ENCODE peak calls at places on chromosome 3, in four cellular contexts. One of them, this sample, is unnamed.

GRCh38 chr3:193560870-193561269 is 6.2 kb upstream of the ATP13A4 start:
- DNase-seq in H4: no peak
- DNase-seq in heart left ventricle: peak
- DNase-seq in astrocyte of the spinal cord: no peak
- DNase-seq in this sample: peak

GRCh38 chr3:112582242-112582874 is 20.5 kb downstream of the SLC35A5 start:
- DNase-seq in H4: peak
- DNase-seq in heart left ventricle: no peak
- DNase-seq in astrocyte of the spinal cord: peak
- DNase-seq in this sample: peak

GRCh38 chr3:127079211-127079610 is 96.3 kb downstream of the PLXNA1 start:
- DNase-seq in H4: no peak
- DNase-seq in heart left ventricle: no peak
- DNase-seq in astrocyte of the spinal cord: no peak
- DNase-seq in this sample: no peak

GRCh38 chr3:8954938-8955763 is 8.1 kb downstream of the RAD18 start:
- DNase-seq in H4: no peak
- DNase-seq in heart left ventricle: no peak
- DNase-seq in astrocyte of the spinal cord: peak
- DNase-seq in this sample: no peak

GRCh38 chr3:194140520-194141414 is 4.8 kb downstream of the HES1 start:
- DNase-seq in H4: peak
- DNase-seq in heart left ventricle: peak
- DNase-seq in astrocyte of the spinal cord: peak
- DNase-seq in this sample: peak

GRCh38 chr3:122572940-122573412 is 4.5 kb upstream of the PARP15 start:
- DNase-seq in H4: peak
- DNase-seq in heart left ventricle: no peak
- DNase-seq in astrocyte of the spinal cord: peak
- DNase-seq in this sample: no peak

GRCh38 chr3:178236555-178237277 is 299.5 kb upstream of the KCNMB2 start:
- DNase-seq in H4: no peak
- DNase-seq in heart left ventricle: no peak
- DNase-seq in astrocyte of the spinal cord: peak
- DNase-seq in this sample: no peak

GRCh38 chr3:85576091-85576690 is 617.4 kb downstream of the CADM2 start:
- DNase-seq in H4: peak
- DNase-seq in heart left ventricle: peak
- DNase-seq in astrocyte of the spinal cord: peak
- DNase-seq in this sample: no peak

GRCh38 chr3:157442729-157443128 is 6.1 kb downstream of the PTX3 start:
- DNase-seq in H4: no peak
- DNase-seq in heart left ventricle: no peak
- DNase-seq in astrocyte of the spinal cord: no peak
- DNase-seq in this sample: no peak

GRCh38 chr3:58572634-58573230 is 4.5 kb downstream of the FAM107A start:
- DNase-seq in H4: no peak
- DNase-seq in heart left ventricle: no peak
- DNase-seq in astrocyte of the spinal cord: no peak
- DNase-seq in this sample: no peak

GRCh38 chr3:121654493-121655385 is 6.0 kb downstream of the HCLS1 start:
- DNase-seq in H4: no peak
- DNase-seq in heart left ventricle: no peak
- DNase-seq in astrocyte of the spinal cord: no peak
- DNase-seq in this sample: no peak

GRCh38 chr3:5092018-5092417 is 30.1 kb upstream of the ARL8B start:
- DNase-seq in H4: no peak
- DNase-seq in heart left ventricle: no peak
- DNase-seq in astrocyte of the spinal cord: no peak
- DNase-seq in this sample: no peak

GRCh38 chr3:73399106-73399505 is 225.6 kb downstream of the PDZRN3 start:
- DNase-seq in H4: no peak
- DNase-seq in heart left ventricle: no peak
- DNase-seq in astrocyte of the spinal cord: no peak
- DNase-seq in this sample: no peak

GRCh38 chr3:106305127-106305526 is 436.3 kb upstream of the CBLB start:
- DNase-seq in H4: no peak
- DNase-seq in heart left ventricle: no peak
- DNase-seq in astrocyte of the spinal cord: no peak
- DNase-seq in this sample: no peak

GRCh38 chr3:44104668-44105321 is 136.9 kb upstream of the TOPAZ1 start:
- DNase-seq in H4: peak
- DNase-seq in heart left ventricle: no peak
- DNase-seq in astrocyte of the spinal cord: peak
- DNase-seq in this sample: no peak

GRCh38 chr3:8663177-8664061 is 18.8 kb upstream of the SSUH2 start:
- DNase-seq in H4: peak
- DNase-seq in heart left ventricle: peak
- DNase-seq in astrocyte of the spinal cord: peak
- DNase-seq in this sample: no peak